ENCODE peak calls at places on chromosomes 16 and 17, in nine cellular contexts. H, G, K, O, T, X, N, D and F are unnamed samples.

GRCh38 chr17:12256380-12256995 is 235.8 kb downstream of the MAP2K4 start:
- DNase-seq in H (peak; percentile 8), G (peak; percentile 43), K (peak; percentile 76), O (peak; percentile 64), T (peak; percentile 48), X (peak; percentile 71), N (no peak), D (peak; percentile 67), F (peak; percentile 24)

GRCh38 chr16:68229431-68230175 is 6.3 kb downstream of the ESRP2 start:
- DNase-seq in H (peak; percentile 48), G (peak; percentile 29), K (peak; percentile 88), O (peak; percentile 86), T (peak; percentile 37), X (peak; percentile 78), N (no peak), D (peak; percentile 82), F (peak; percentile 14)

GRCh38 chr16:3026003-3026378 is 2.2 kb downstream of the THOC6 start:
- DNase-seq in H (no peak), G (no peak), K (no peak), O (no peak), T (no peak), X (no peak), N (no peak), D (no peak), F (no peak)

GRCh38 chr17:56928586-56928985 is 14.7 kb upstream of the TRIM25 start:
- DNase-seq in H (no peak), G (no peak), K (no peak), O (no peak), T (no peak), X (no peak), N (no peak), D (no peak), F (no peak)

GRCh38 chr17:17062356-17062755 is 20.1 kb downstream of the MPRIP start:
- DNase-seq in H (no peak), G (no peak), K (no peak), O (no peak), T (no peak), X (peak; percentile 45), N (no peak), D (peak; percentile 44), F (no peak)

GRCh38 chr16:74605746-74606520 is 981 bp downstream of the GLG1 start:
- DNase-seq in H (no peak), G (no peak), K (no peak), O (peak; percentile 62), T (peak; percentile 58), X (no peak), N (no peak), D (peak; percentile 23), F (no peak)

GRCh38 chr17:17506893-17507464 is 10.8 kb upstream of the RASD1 start:
- DNase-seq in H (no peak), G (no peak), K (no peak), O (no peak), T (no peak), X (no peak), N (no peak), D (no peak), F (no peak)

GRCh38 chr16:17328971-17329370 is 141.8 kb downstream of the XYLT1 start:
- DNase-seq in H (no peak), G (no peak), K (no peak), O (peak; percentile 57), T (no peak), X (peak; percentile 11), N (no peak), D (peak; percentile 67), F (no peak)

GRCh38 chr17:1588781-1589585 is 26.4 kb upstream of the PITPNA start:
- DNase-seq in H (no peak), G (no peak), K (no peak), O (no peak), T (no peak), X (peak; percentile 43), N (no peak), D (peak; percentile 50), F (no peak)

GRCh38 chr17:2264023-2264860 is 39.3 kb downstream of the SMG6 start:
- DNase-seq in H (no peak), G (no peak), K (no peak), O (no peak), T (no peak), X (peak; percentile 58), N (no peak), D (peak; percentile 58), F (no peak)